ENCODE peak calls at places on chromosome 1, in five cellular contexts. U, W, X, K and R are unnamed samples.

GRCh38 chr1:177185209-177185608 is 14.5 kb downstream of the BRINP2 start:
- DNase-seq in U (no peak), W (no peak), X (no peak), K (no peak), R (peak; percentile 33)

GRCh38 chr1:3956527-3957170 is 56.6 kb upstream of the C1orf174 start:
- DNase-seq in U (no peak), W (no peak), X (peak; percentile 14), K (peak; percentile 28), R (no peak)

GRCh38 chr1:193448682-193449461 is 262.5 kb upstream of the B3GALT2 start:
- DNase-seq in U (peak; percentile 42), W (no peak), X (no peak), K (no peak), R (no peak)

GRCh38 chr1:171062902-171063301 is 27.8 kb upstream of the FMO3 start:
- DNase-seq in U (no peak), W (no peak), X (no peak), K (no peak), R (no peak)

GRCh38 chr1:52599236-52599635 is 2.9 kb upstream of the GPX7 start:
- DNase-seq in U (no peak), W (no peak), X (no peak), K (peak; percentile 45), R (no peak)

GRCh38 chr1:45272943-45273342 is 53.8 kb upstream of the HPDL start:
- DNase-seq in U (no peak), W (no peak), X (no peak), K (no peak), R (no peak)

GRCh38 chr1:202193614-202194327 is at the start of gene LGR6:
- DNase-seq in U (no peak), W (no peak), X (no peak), K (no peak), R (no peak)

GRCh38 chr1:88867743-88868521 is 23.4 kb downstream of the GTF2B start:
- DNase-seq in U (peak; percentile 12), W (peak; percentile 21), X (no peak), K (no peak), R (no peak)

GRCh38 chr1:203744008-203744972 is 20.7 kb upstream of the LAX1 start:
- DNase-seq in U (peak; percentile 74), W (peak; percentile 40), X (no peak), K (no peak), R (no peak)

GRCh38 chr1:12369258-12369657 is 139.4 kb downstream of the VPS13D start:
- DNase-seq in U (no peak), W (no peak), X (no peak), K (no peak), R (no peak)

GRCh38 chr1:23216771-23217420 is 406 bp downstream of the HTR1D start:
- DNase-seq in U (peak; percentile 10), W (peak; percentile 76), X (no peak), K (peak; percentile 54), R (no peak)

GRCh38 chr1:37605806-37606474 is 10.2 kb upstream of the GNL2 start:
- DNase-seq in U (no peak), W (no peak), X (no peak), K (no peak), R (no peak)

GRCh38 chr1:39946216-39946615 is 8.7 kb upstream of the MFSD2A start:
- DNase-seq in U (no peak), W (no peak), X (no peak), K (no peak), R (no peak)

GRCh38 chr1:40848530-40849189 is 13.5 kb downstream of the CITED4 start:
- DNase-seq in U (no peak), W (peak; percentile 51), X (peak; percentile 67), K (peak; percentile 52), R (peak; percentile 81)